ENCODE peak calls at places on chromosomes 5 and 9, in six cellular contexts. M is BJ, G is T47D, U is fibroblast of mammary gland, T is NCI-H748 treated with DMSO at 0.1 percent for 48 hours, D is GM19239. J is an unnamed sample.

GRCh38 chr5:93620487-93621339 is 37.7 kb downstream of the NR2F1 start:
- DNase-seq in M (no peak), G (peak), U (peak), T (peak), D (peak), J (peak)

GRCh38 chr5:82538339-82539034 is 260.3 kb upstream of the RPS23 start:
- DNase-seq in M (peak), G (no peak), U (peak), T (no peak), D (no peak), J (no peak)

GRCh38 chr5:38780950-38781349 is 64.9 kb upstream of the OSMR start:
- DNase-seq in M (no peak), G (no peak), U (peak), T (no peak), D (no peak), J (no peak)

GRCh38 chr5:99437986-99438385 is 509.2 kb upstream of the CHD1 start:
- DNase-seq in M (no peak), G (no peak), U (no peak), T (no peak), D (no peak), J (no peak)

GRCh38 chr5:145976431-145977155 is 40.2 kb downstream of the SH3RF2 start:
- DNase-seq in M (no peak), G (no peak), U (no peak), T (no peak), D (no peak), J (no peak)

GRCh38 chr9:93329632-93330286 is 121.7 kb upstream of the FAM120A start:
- DNase-seq in M (no peak), G (no peak), U (no peak), T (no peak), D (no peak), J (peak)

GRCh38 chr9:81490605-81491331 is 198.6 kb downstream of the TLE1 start:
- DNase-seq in M (peak), G (no peak), U (peak), T (no peak), D (no peak), J (no peak)

GRCh38 chr9:86407022-86407421 is 52.8 kb upstream of the TUT7 start:
- DNase-seq in M (no peak), G (no peak), U (peak), T (no peak), D (no peak), J (no peak)

GRCh38 chr9:113682297-113682771 is 193.8 kb upstream of the ZNF618 start:
- DNase-seq in M (peak), G (peak), U (peak), T (peak), D (peak), J (peak)

GRCh38 chr9:129270903-129271431 is 92.9 kb upstream of the IER5L start:
- DNase-seq in M (peak), G (no peak), U (peak), T (no peak), D (no peak), J (no peak)